ENCODE peak calls at places on chromosomes 13 and 19, in nine cellular contexts. U is CD8-positive, alpha-beta T cell; O is K562; B is left lung; X is dorsolateral prefrontal cortex; W is psoas muscle; P is GM12864; Y is MCF 10A; N is heart right ventricle. I is an unnamed sample.

GRCh38 chr13:33119022-33119735 is 103.0 kb downstream of the KL start:
- DNase-seq in U (no peak), O (no peak), B (no peak), X (no peak), W (no peak), P (no peak), Y (no peak), N (no peak), I (no peak)

GRCh38 chr19:13526552-13526951 is 20.3 kb upstream of the CACNA1A start:
- DNase-seq in U (no peak), O (peak), B (no peak), X (no peak), W (no peak), P (no peak), Y (peak), N (no peak), I (no peak)

GRCh38 chr13:73060251-73061160 is 1.7 kb downstream of the KLF5 start:
- DNase-seq in U (no peak), O (no peak), B (peak), X (no peak), W (peak), P (no peak), Y (peak), N (peak), I (no peak)

GRCh38 chr13:73056054-73056962 is 2.5 kb upstream of the KLF5 start:
- DNase-seq in U (no peak), O (no peak), B (no peak), X (no peak), W (no peak), P (no peak), Y (peak), N (no peak), I (no peak)

GRCh38 chr19:2227415-2228156 is 8.5 kb downstream of the PLEKHJ1 start:
- DNase-seq in U (no peak), O (no peak), B (no peak), X (no peak), W (no peak), P (peak), Y (no peak), N (no peak), I (no peak)

GRCh38 chr19:3665681-3666544 is 34.4 kb downstream of the PIP5K1C start:
- DNase-seq in U (peak), O (peak), B (peak), X (peak), W (peak), P (no peak), Y (peak), N (peak), I (no peak)

GRCh38 chr19:11504502-11505031 is 1.1 kb downstream of the ZNF653 start:
- DNase-seq in U (no peak), O (no peak), B (no peak), X (no peak), W (no peak), P (no peak), Y (no peak), N (no peak), I (no peak)

GRCh38 chr19:44847144-44848035 is 1.3 kb downstream of the NECTIN2 start:
- DNase-seq in U (no peak), O (peak), B (peak), X (peak), W (peak), P (no peak), Y (peak), N (peak), I (no peak)

GRCh38 chr13:106734185-106734584 is 166.2 kb upstream of the ARGLU1 start:
- DNase-seq in U (no peak), O (no peak), B (no peak), X (no peak), W (no peak), P (no peak), Y (no peak), N (no peak), I (no peak)

GRCh38 chr13:98495627-98496238 is 81.2 kb downstream of the STK24 start:
- DNase-seq in U (no peak), O (no peak), B (no peak), X (no peak), W (no peak), P (no peak), Y (peak), N (no peak), I (no peak)

GRCh38 chr19:8221161-8221560 is 12.0 kb downstream of the CERS4 start:
- DNase-seq in U (no peak), O (no peak), B (no peak), X (peak), W (no peak), P (no peak), Y (peak), N (no peak), I (no peak)

GRCh38 chr19:9935409-9936062 is 779 bp downstream of the OLFM2 start:
- DNase-seq in U (no peak), O (no peak), B (no peak), X (no peak), W (no peak), P (no peak), Y (no peak), N (no peak), I (no peak)

GRCh38 chr13:37602743-37603381 is 4.3 kb upstream of the POSTN start:
- DNase-seq in U (no peak), O (no peak), B (no peak), X (no peak), W (no peak), P (no peak), Y (peak), N (no peak), I (no peak)

GRCh38 chr13:30681489-30682242 is 53.7 kb upstream of the ALOX5AP start:
- DNase-seq in U (no peak), O (no peak), B (no peak), X (no peak), W (no peak), P (no peak), Y (no peak), N (no peak), I (no peak)

GRCh38 chr19:38851622-38852230 is 1.9 kb upstream of the HNRNPL start:
- DNase-seq in U (peak), O (peak), B (peak), X (peak), W (peak), P (no peak), Y (peak), N (peak), I (no peak)

GRCh38 chr19:38849746-38850230 is at the start of gene HNRNPL:
- DNase-seq in U (no peak), O (peak), B (peak), X (peak), W (no peak), P (no peak), Y (no peak), N (no peak), I (peak)

GRCh38 chr19:38850976-38851621 is 1.3 kb upstream of the HNRNPL start:
- DNase-seq in U (peak), O (no peak), B (peak), X (no peak), W (peak), P (no peak), Y (no peak), N (peak), I (no peak)

GRCh38 chr19:38849147-38849745 is 540 bp downstream of the HNRNPL start:
- DNase-seq in U (peak), O (peak), B (peak), X (peak), W (peak), P (peak), Y (peak), N (peak), I (peak)

DNA sequence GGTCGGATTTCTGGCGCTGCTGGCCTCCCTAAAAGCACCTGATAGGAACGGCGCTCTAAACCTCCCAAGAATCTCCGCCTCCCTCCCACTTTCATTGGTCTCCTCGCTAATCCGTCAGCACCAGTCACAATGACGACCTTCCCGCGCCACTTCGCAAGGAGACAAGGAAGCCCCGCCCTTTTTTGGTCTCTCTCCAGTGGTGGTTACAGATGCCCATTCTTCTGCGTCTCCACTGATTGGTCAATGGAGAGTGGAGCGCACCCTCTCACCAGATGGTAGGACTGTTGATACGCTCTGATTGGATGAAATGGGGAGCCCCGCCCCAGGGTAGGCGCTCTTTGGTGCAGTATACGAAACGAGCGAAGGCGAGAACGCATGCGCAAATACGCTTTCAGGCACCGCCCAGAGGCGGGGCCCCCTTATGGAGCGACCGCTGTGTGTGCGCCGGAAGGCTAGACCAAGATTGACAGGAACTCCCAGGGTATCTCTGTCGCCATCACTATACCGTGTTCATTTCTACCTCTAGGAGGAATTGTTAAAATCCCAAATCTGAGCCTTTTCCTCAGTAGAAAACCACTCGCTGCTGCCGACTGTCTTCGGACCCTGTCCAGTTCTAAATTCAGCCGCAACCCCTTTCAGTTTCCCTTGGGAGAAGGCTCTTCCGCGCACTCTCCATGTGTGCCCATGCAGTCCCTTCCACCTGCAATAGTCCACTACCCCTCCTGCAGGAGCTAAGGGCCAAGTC is 617 bp upstream of the HNRNPL start:
- DNase-seq in U (peak), O (peak), B (peak), X (peak), W (peak), P (peak), Y (peak), N (peak), I (peak)
- TF ChIP-seq CTCF in U (no peak), O (peak), B (no peak), X (peak), W (peak), P (peak), Y (no peak), N (no peak), I (peak)

DNA sequence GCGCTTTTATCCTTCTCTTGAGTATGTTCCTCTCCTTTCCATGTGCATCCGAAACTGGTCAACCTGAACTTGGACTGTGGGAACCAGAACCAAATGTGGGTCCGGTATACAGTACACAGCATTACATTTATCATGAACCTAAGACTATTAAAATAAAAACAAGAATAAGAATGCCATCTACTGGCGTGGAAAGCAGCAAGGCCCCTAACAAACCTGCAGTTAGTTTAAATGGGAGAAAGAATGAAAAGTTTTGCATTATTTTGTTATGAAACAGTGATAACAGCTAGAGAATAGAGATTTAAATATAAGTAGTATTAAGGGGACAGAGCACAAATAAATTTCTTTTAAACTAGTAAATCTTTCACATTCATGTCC is 159.5 kb downstream of the RBM26 start:
- DNase-seq in U (no peak), O (no peak), B (no peak), X (no peak), W (no peak), P (peak), Y (peak), N (no peak), I (no peak)
- TF ChIP-seq CTCF in U (no peak), O (no peak), B (no peak), X (no peak), W (no peak), P (peak), Y (peak), N (no peak), I (peak)

GRCh38 chr13:26971990-26972888 is 199.4 kb downstream of the USP12 start:
- DNase-seq in U (no peak), O (peak), B (no peak), X (no peak), W (no peak), P (no peak), Y (peak), N (no peak), I (no peak)
- TF ChIP-seq CTCF in U (no peak), O (peak), B (peak), X (no peak), W (no peak), P (peak), Y (peak), N (peak), I (peak)

GRCh38 chr19:33312065-33312464 is 9.7 kb upstream of the CEBPA start:
- DNase-seq in U (no peak), O (no peak), B (no peak), X (no peak), W (no peak), P (no peak), Y (no peak), N (no peak), I (no peak)

GRCh38 chr19:33311326-33311682 is 9.0 kb upstream of the CEBPA start:
- DNase-seq in U (no peak), O (no peak), B (no peak), X (no peak), W (peak), P (no peak), Y (no peak), N (no peak), I (no peak)

GRCh38 chr19:33309826-33310225 is 7.5 kb upstream of the CEBPA start:
- DNase-seq in U (no peak), O (no peak), B (no peak), X (no peak), W (no peak), P (no peak), Y (no peak), N (no peak), I (no peak)

GRCh38 chr19:33306853-33307792 is 4.8 kb upstream of the CEBPA start:
- DNase-seq in U (no peak), O (no peak), B (no peak), X (no peak), W (peak), P (no peak), Y (no peak), N (no peak), I (no peak)

GRCh38 chr19:33310606-33311325 is 8.4 kb upstream of the CEBPA start:
- DNase-seq in U (no peak), O (no peak), B (peak), X (no peak), W (peak), P (no peak), Y (no peak), N (no peak), I (no peak)
- TF ChIP-seq CTCF in U (no peak), O (no peak), B (no peak), X (no peak), W (no peak), P (no peak), Y (no peak), N (no peak), I (no peak)

GRCh38 chr19:50417138-50417849 is 1.4 kb upstream of the SPIB start:
- DNase-seq in U (no peak), O (no peak), B (no peak), X (no peak), W (no peak), P (no peak), Y (no peak), N (no peak), I (no peak)
- TF ChIP-seq CTCF in U (no peak), O (no peak), B (no peak), X (no peak), W (no peak), P (no peak), Y (no peak), N (no peak), I (no peak)

DNA sequence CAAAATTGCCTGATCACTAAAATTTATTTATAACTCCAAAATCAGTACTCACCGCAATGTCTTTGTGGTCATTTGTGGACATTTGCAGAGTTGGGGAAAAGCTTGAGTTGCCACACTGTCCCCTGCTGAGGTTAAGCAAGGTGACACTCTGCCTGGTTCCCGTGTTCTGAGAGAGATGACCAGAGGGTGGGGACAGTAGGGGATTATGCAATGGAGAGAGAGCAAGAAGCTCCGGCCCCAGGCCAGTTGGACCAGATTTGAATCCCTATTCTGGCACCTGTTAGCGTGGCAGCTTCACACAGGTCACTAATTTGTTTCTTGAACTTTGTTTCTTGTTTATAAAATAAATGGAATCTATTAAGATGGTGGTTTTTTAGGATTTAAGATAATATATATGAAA is 17.8 kb downstream of the ERCC5 start:
- DNase-seq in U (no peak), O (no peak), B (no peak), X (no peak), W (peak), P (no peak), Y (no peak), N (peak), I (no peak)
- TF ChIP-seq CTCF in U (no peak), O (no peak), B (no peak), X (no peak), W (no peak), P (no peak), Y (no peak), N (no peak), I (no peak)

GRCh38 chr13:60583196-60583908 is 186.3 kb downstream of the TDRD3 start:
- DNase-seq in U (no peak), O (no peak), B (no peak), X (no peak), W (no peak), P (no peak), Y (peak), N (peak), I (no peak)
- TF ChIP-seq CTCF in U (no peak), O (no peak), B (no peak), X (no peak), W (no peak), P (no peak), Y (no peak), N (no peak), I (no peak)